ENCODE peak calls at places on chromosomes 13 and 19, in seven cellular contexts. I is stomach, Q is esophagus muscularis mucosa, G is breast epithelium, J is HepG2, C is HCT116, E is prostate gland. R is an unnamed sample.

GRCh38 chr13:111938743-111939142 is 128.2 kb upstream of the SOX1 start:
- DNase-seq in C (no peak), Q (no peak), I (no peak), J (no peak), E (no peak), G (no peak), R (no peak)

GRCh38 chr13:111215081-111216047 is 100.3 kb downstream of the ARHGEF7 start:
- DNase-seq in J (no peak), C (no peak), Q (no peak), I (no peak), E (no peak), G (no peak), R (no peak)

GRCh38 chr13:111210488-111210887 is 95.4 kb downstream of the ARHGEF7 start:
- DNase-seq in E (no peak), I (no peak), G (no peak), Q (no peak), J (no peak), C (no peak), R (peak)

GRCh38 chr19:389246-389934 is 19.6 kb downstream of the C2CD4C start:
- DNase-seq in G (no peak), J (no peak), Q (no peak), E (no peak), I (no peak), C (no peak), R (no peak)

GRCh38 chr19:18599485-18599884 is 7.1 kb downstream of the CRLF1 start:
- DNase-seq in G (no peak), E (no peak), I (no peak), Q (no peak), J (no peak), C (no peak), R (no peak)

GRCh38 chr13:49113526-49114286 is 106.4 kb upstream of the MLNR start:
- DNase-seq in Q (no peak), J (peak), C (no peak), E (no peak), G (no peak), I (no peak), R (no peak)

GRCh38 chr13:24851546-24851945 is 87.6 kb downstream of the RNF17 start:
- DNase-seq in C (no peak), G (no peak), J (no peak), I (no peak), E (no peak), Q (no peak), R (no peak)

GRCh38 chr19:37055330-37055729 is 22.9 kb upstream of the ZNF420 start:
- DNase-seq in J (no peak), E (no peak), C (no peak), G (no peak), Q (no peak), I (no peak), R (no peak)

GRCh38 chr13:24512208-24513068 is at the start of gene PARP4:
- DNase-seq in G (peak), J (peak), Q (no peak), I (peak), E (peak), C (peak), R (peak)

GRCh38 chr13:30446122-30446500 is 19.6 kb downstream of the HMGB1 start:
- DNase-seq in I (no peak), C (no peak), G (no peak), Q (no peak), E (no peak), J (no peak), R (no peak)

GRCh38 chr13:24107955-24108614 is 52.4 kb upstream of the SPATA13 start:
- DNase-seq in G (no peak), J (no peak), C (no peak), I (no peak), Q (no peak), E (no peak), R (no peak)

GRCh38 chr19:789473-790052 is 7.7 kb upstream of the PTBP1 start:
- DNase-seq in G (no peak), J (peak), C (no peak), E (no peak), Q (no peak), I (no peak), R (no peak)

GRCh38 chr13:21673592-21674270 is 2.9 kb downstream of the FGF9 start:
- DNase-seq in I (peak), C (no peak), E (no peak), Q (no peak), G (no peak), J (no peak), R (no peak)

GRCh38 chr19:17805427-17805826 is 10.5 kb downstream of the B3GNT3 start:
- DNase-seq in I (no peak), J (no peak), G (no peak), Q (no peak), E (no peak), C (no peak), R (no peak)

DNA sequence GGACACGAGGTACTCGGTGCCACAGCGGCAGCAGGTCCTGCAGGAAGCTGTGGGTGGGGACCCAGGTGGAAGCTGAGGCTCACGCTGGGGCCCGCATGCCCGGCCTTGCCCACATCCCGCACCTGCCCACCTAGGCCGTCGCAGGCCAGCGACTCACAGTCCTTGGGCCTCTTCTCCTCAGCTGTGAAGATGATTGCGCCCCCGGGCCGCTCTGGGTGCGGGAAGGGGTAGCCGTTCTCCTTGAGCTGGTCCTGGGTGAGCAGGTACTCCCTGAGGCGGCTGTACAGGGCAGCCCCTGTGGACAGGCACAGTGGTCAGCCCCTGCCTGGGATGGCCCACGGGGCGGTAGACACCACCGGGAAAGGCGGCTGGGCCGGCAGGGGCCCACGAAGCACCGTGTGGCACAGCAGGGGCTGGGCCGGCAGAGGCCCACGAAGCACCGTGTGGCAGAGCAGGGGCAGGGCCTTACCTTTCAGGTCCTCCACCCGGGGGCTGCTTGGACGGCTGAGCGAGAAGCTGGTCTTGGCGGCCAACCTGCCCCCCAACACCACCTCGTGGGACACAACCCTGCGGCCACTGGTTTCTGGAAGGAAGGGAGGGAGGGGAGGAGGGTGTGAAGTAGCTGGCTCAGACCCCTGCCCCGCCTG is 6.6 kb upstream of the ATP8B3 start:
- DNase-seq in C (no peak), E (no peak), J (no peak), Q (no peak), I (no peak), G (no peak), R (no peak)
- TF ChIP-seq POLR2AphosphoS5 in C (no peak), E (no peak), J (no peak), Q (no peak), I (no peak), G (no peak), R (no peak)

GRCh38 chr13:99086149-99086868 is 108.4 kb upstream of the DOCK9 start:
- DNase-seq in E (peak), Q (no peak), G (no peak), J (no peak), I (peak), C (no peak), R (peak)
- TF ChIP-seq POLR2A in E (peak), Q (no peak), G (no peak), J (no peak), I (no peak), C (peak), R (no peak)

DNA sequence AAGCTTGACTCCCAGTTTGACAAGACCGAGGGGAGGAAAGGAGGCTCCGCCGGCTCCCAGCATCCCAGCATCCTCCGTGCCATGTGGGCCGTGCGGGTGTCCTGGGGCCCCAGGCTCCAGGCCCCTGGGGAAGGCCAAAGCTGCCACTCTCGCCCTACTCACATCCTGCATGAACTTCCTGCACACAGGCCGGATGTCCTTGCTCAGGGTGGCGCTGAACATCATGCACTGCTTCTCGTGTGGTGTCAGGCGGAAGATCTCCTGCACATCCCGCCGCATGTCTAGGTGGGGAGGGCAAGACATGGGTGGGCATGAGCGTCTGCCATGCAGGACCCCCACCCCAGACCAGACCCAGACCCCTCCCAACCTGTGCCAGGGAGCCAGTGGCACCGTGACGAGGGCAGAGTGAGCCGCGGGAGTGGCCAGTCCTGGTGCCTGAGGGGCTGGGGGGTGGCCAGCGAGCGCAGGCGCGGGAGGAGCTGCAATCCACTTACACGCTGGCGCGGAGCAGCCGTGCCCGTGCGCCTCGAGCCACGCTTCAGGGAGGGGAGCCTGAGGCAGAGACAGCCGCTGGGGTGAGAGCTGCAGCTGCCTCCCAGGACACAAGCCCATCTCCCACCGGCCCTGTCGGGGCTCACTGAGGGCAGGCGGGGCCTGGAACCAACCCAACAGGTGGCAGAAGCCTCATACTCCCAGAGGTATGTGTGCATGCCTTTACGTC is 8.9 kb downstream of the DDX39A start:
- DNase-seq in J (no peak), C (no peak), Q (no peak), G (no peak), E (no peak), I (no peak), R (no peak)
- TF ChIP-seq POLR2AphosphoS5 in J (no peak), C (peak), Q (no peak), G (no peak), E (no peak), I (no peak), R (no peak)

GRCh38 chr19:11675569-11675968 is 63.2 kb downstream of the ZNF823 start:
- DNase-seq in G (no peak), Q (no peak), I (no peak), J (no peak), E (no peak), C (no peak), R (no peak)
- TF ChIP-seq POLR2A in G (no peak), Q (no peak), I (no peak), J (no peak), E (no peak), C (no peak), R (no peak)

GRCh38 chr13:109759609-109760008 is 26.8 kb downstream of the IRS2 start:
- DNase-seq in Q (peak), C (no peak), I (no peak), J (no peak), G (no peak), E (no peak), R (no peak)

GRCh38 chr13:109758937-109759480 is 27.4 kb downstream of the IRS2 start:
- DNase-seq in C (no peak), Q (peak), J (no peak), E (no peak), G (no peak), I (no peak), R (no peak)

GRCh38 chr13:109761695-109762094 is 24.7 kb downstream of the IRS2 start:
- DNase-seq in E (no peak), I (no peak), G (no peak), J (no peak), Q (no peak), C (no peak), R (no peak)

GRCh38 chr13:109760951-109761350 is 25.4 kb downstream of the IRS2 start:
- DNase-seq in G (no peak), Q (peak), I (no peak), J (no peak), C (no peak), E (no peak), R (no peak)

GRCh38 chr13:109760372-109760771 is 26.0 kb downstream of the IRS2 start:
- DNase-seq in G (no peak), E (no peak), C (no peak), I (no peak), J (no peak), Q (peak), R (no peak)
- TF ChIP-seq POLR2AphosphoS5 in G (no peak), E (no peak), C (no peak), I (no peak), J (no peak), Q (no peak), R (no peak)

DNA sequence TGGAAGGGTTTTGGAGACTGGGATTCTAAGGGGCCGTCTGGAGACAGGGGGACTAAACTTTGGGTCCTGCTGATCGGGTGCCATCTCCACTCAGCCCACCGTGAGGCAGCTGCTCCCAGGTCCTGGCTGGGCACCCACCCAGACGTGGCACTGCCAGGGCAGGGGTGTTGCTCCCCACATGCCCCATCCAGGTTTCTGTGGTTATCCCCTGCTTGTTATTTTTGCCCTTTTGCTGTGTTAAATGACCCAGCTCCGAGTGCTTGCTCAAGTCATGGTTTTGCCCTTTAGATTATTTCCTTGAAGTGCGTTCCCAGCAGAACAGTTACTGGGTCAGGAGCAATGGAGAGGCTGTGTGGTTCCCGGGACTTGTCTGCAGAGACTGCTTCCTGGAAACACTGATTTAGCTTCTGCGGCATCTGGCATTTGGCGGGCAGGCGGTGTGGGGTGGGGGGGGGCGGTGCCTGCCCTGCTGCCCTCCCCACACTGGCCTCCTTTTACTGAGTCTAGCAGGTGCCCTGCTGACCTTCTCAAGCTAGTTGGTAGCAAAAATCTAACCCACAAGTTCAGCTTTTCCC is 1.9 kb downstream of the RAB11B start:
- DNase-seq in J (no peak), I (peak), C (no peak), Q (no peak), G (no peak), E (no peak), R (no peak)
- TF ChIP-seq POLR2A in J (no peak), I (no peak), C (no peak), Q (peak), G (no peak), E (no peak), R (no peak)